ENCODE peak calls at places on chromosomes 5 and 9, in four cellular contexts. One of them, this sample, is unnamed.

GRCh38 chr9:89427621-89428221 is 70.2 kb downstream of the SEMA4D start:
- DNase-seq in central memory CD8-positive, alpha-beta T cell: no peak
- DNase-seq in T-helper 9 cell: peak
- DNase-seq in LoVo: no peak
- DNase-seq in this sample: no peak

GRCh38 chr5:75167345-75167744 is 69.3 kb downstream of the ANKRD31 start:
- DNase-seq in central memory CD8-positive, alpha-beta T cell: no peak
- DNase-seq in T-helper 9 cell: no peak
- DNase-seq in LoVo: no peak
- DNase-seq in this sample: peak

GRCh38 chr9:95991326-95991725 is 115.8 kb downstream of the ERCC6L2 start:
- DNase-seq in LoVo: no peak
- DNase-seq in T-helper 9 cell: no peak
- DNase-seq in central memory CD8-positive, alpha-beta T cell: no peak
- DNase-seq in this sample: no peak

GRCh38 chr5:53482717-53483638 is 2.5 kb downstream of the FST start:
- DNase-seq in LoVo: no peak
- DNase-seq in T-helper 9 cell: no peak
- DNase-seq in central memory CD8-positive, alpha-beta T cell: no peak
- DNase-seq in this sample: no peak

GRCh38 chr5:171961117-171961516 is 45.3 kb downstream of the FBXW11 start:
- DNase-seq in LoVo: no peak
- DNase-seq in T-helper 9 cell: no peak
- DNase-seq in central memory CD8-positive, alpha-beta T cell: no peak
- DNase-seq in this sample: no peak

GRCh38 chr5:150497274-150497988 is 10.5 kb upstream of the NDST1 start:
- DNase-seq in LoVo: no peak
- DNase-seq in central memory CD8-positive, alpha-beta T cell: no peak
- DNase-seq in T-helper 9 cell: no peak
- DNase-seq in this sample: peak

GRCh38 chr5:134374234-134374633 is 2.9 kb downstream of the UBE2B start:
- DNase-seq in LoVo: no peak
- DNase-seq in central memory CD8-positive, alpha-beta T cell: no peak
- DNase-seq in T-helper 9 cell: no peak
- DNase-seq in this sample: no peak

GRCh38 chr9:73143606-73144328 is 7.9 kb upstream of the ANXA1 start:
- DNase-seq in LoVo: peak
- DNase-seq in T-helper 9 cell: no peak
- DNase-seq in central memory CD8-positive, alpha-beta T cell: no peak
- DNase-seq in this sample: peak

GRCh38 chr9:126376311-126376902 is 49.8 kb downstream of the MVB12B start:
- DNase-seq in central memory CD8-positive, alpha-beta T cell: no peak
- DNase-seq in LoVo: no peak
- DNase-seq in T-helper 9 cell: no peak
- DNase-seq in this sample: no peak

GRCh38 chr9:131271506-131271931 is 4.8 kb downstream of the FAM78A start:
- DNase-seq in LoVo: no peak
- DNase-seq in central memory CD8-positive, alpha-beta T cell: no peak
- DNase-seq in T-helper 9 cell: no peak
- DNase-seq in this sample: no peak

GRCh38 chr5:169906745-169907649 is 73.3 kb downstream of the INSYN2B start:
- DNase-seq in LoVo: no peak
- DNase-seq in central memory CD8-positive, alpha-beta T cell: no peak
- DNase-seq in T-helper 9 cell: no peak
- DNase-seq in this sample: no peak

GRCh38 chr5:123808841-123809240 is 296.9 kb downstream of the CSNK1G3 start:
- DNase-seq in T-helper 9 cell: no peak
- DNase-seq in LoVo: no peak
- DNase-seq in central memory CD8-positive, alpha-beta T cell: no peak
- DNase-seq in this sample: no peak

GRCh38 chr5:152246401-152246800 is 158.7 kb downstream of the NMUR2 start:
- DNase-seq in central memory CD8-positive, alpha-beta T cell: no peak
- DNase-seq in LoVo: peak
- DNase-seq in T-helper 9 cell: no peak
- DNase-seq in this sample: peak

GRCh38 chr5:77101298-77101697 is 14.2 kb upstream of the ZBED3 start:
- DNase-seq in T-helper 9 cell: no peak
- DNase-seq in central memory CD8-positive, alpha-beta T cell: no peak
- DNase-seq in LoVo: no peak
- DNase-seq in this sample: no peak

GRCh38 chr5:160169326-160169725 is 50.1 kb upstream of the PWWP2A start:
- DNase-seq in LoVo: no peak
- DNase-seq in central memory CD8-positive, alpha-beta T cell: no peak
- DNase-seq in T-helper 9 cell: no peak
- DNase-seq in this sample: no peak

GRCh38 chr9:23820731-23821399 is 5.2 kb downstream of the ELAVL2 start:
- DNase-seq in T-helper 9 cell: no peak
- DNase-seq in LoVo: no peak
- DNase-seq in central memory CD8-positive, alpha-beta T cell: no peak
- DNase-seq in this sample: no peak

GRCh38 chr5:167050568-167051214 is 1240.8 kb upstream of the WWC1 start:
- DNase-seq in central memory CD8-positive, alpha-beta T cell: no peak
- DNase-seq in T-helper 9 cell: no peak
- DNase-seq in LoVo: no peak
- DNase-seq in this sample: no peak